ENCODE peak calls at places on chromosomes 7 and 10, in nine cellular contexts. T, Z, U, N, H, R, A, W and K are unnamed samples.

GRCh38 chr7:100539436-100540006 is 518 bp downstream of the AGFG2 start:
- DNase-seq in A (peak), U (no peak), T (no peak), R (no peak), Z (no peak), W (peak), H (no peak), N (no peak), K (no peak)

GRCh38 chr10:71223365-71224058 is 11.1 kb downstream of the UNC5B start:
- DNase-seq in Z (no peak), T (no peak), W (no peak), R (no peak), U (no peak), N (no peak), A (peak), H (no peak), K (no peak)

GRCh38 chr7:123797673-123798526 is 47.1 kb upstream of the HYAL4 start:
- DNase-seq in Z (no peak), N (no peak), U (peak), A (no peak), W (no peak), H (peak), R (peak), T (peak), K (peak)

GRCh38 chr7:31051598-31052503 is at the start of gene ADCYAP1R1:
- DNase-seq in Z (no peak), T (no peak), H (no peak), N (no peak), U (no peak), A (no peak), W (no peak), R (no peak), K (no peak)

GRCh38 chr10:8628351-8628750 is 573.9 kb downstream of the GATA3 start:
- DNase-seq in U (peak), T (no peak), A (peak), N (no peak), Z (no peak), H (peak), R (no peak), W (no peak), K (no peak)

GRCh38 chr7:138257459-138258193 is 181.4 kb downstream of the AKR1D1 start:
- DNase-seq in T (peak), Z (peak), H (no peak), U (no peak), A (no peak), N (no peak), R (no peak), W (no peak), K (no peak)

GRCh38 chr10:60461688-60462087 is 72.0 kb upstream of the ANK3 start:
- DNase-seq in T (no peak), H (no peak), Z (no peak), R (no peak), U (no peak), A (no peak), N (no peak), W (no peak), K (no peak)

GRCh38 chr7:57414415-57414814 is 35.6 kb upstream of the ZNF716 start:
- DNase-seq in T (no peak), A (no peak), H (no peak), W (no peak), Z (no peak), N (no peak), U (no peak), R (no peak), K (no peak)

GRCh38 chr7:99558306-99559275 is at the start of gene ZNF655:
- DNase-seq in Z (peak), U (peak), N (peak), W (peak), H (peak), T (peak), A (peak), R (peak), K (peak)

GRCh38 chr7:125663961-125664360 is 734.3 kb upstream of the POT1 start:
- DNase-seq in A (no peak), Z (no peak), H (no peak), T (no peak), U (no peak), W (no peak), N (no peak), R (no peak), K (no peak)

DNA sequence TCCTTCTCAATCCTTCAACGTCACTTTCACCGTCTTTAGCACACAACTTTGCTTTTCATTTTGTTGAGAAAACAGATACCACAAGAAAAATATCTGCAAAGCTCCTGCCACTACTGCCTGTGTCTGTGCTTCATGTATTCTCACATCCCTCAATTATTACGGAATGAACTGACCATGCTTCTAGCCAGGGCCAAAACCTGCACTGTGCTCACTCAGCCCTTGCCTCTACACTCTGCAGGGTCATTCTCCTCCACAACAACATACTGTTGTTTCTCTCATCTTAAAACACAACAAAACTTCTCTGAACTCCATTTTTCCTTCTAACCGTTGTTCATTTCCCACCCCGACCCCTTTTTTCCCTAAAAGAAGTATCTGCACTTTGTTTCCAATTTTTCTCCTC is 29.5 kb downstream of the BMPR1A start:
- DNase-seq in W (no peak), U (no peak), N (no peak), A (no peak), T (no peak), Z (no peak), H (no peak), R (no peak), K (no peak)
- H3K27ac ChIP-seq in W (no peak), U (no peak), N (no peak), A (peak), T (no peak), Z (no peak), H (no peak), R (no peak), K (no peak)

GRCh38 chr10:97065686-97066679 is 119.8 kb downstream of the SLIT1 start:
- DNase-seq in Z (no peak), W (no peak), T (no peak), N (no peak), A (no peak), R (no peak), H (no peak), U (no peak), K (no peak)

GRCh38 chr10:97066877-97067555 is 118.7 kb downstream of the SLIT1 start:
- DNase-seq in W (no peak), U (no peak), H (no peak), T (no peak), A (no peak), R (no peak), N (no peak), Z (no peak), K (no peak)

GRCh38 chr10:97069026-97069425 is 116.7 kb downstream of the SLIT1 start:
- DNase-seq in N (no peak), W (no peak), H (no peak), Z (no peak), T (no peak), U (no peak), R (no peak), A (no peak), K (no peak)

GRCh38 chr10:97069576-97070362 is 116.0 kb downstream of the SLIT1 start:
- DNase-seq in A (no peak), Z (no peak), W (no peak), H (peak), U (peak), R (no peak), N (no peak), T (no peak), K (no peak)

GRCh38 chr10:97067716-97068391 is 117.9 kb downstream of the SLIT1 start:
- DNase-seq in T (no peak), Z (no peak), N (no peak), U (peak), A (no peak), H (no peak), R (no peak), W (no peak), K (no peak)
- TF ChIP-seq CTCF in T (no peak), Z (no peak), N (no peak), U (no peak), A (no peak), H (no peak), R (no peak), W (peak), K (no peak)

GRCh38 chr10:119268428-119268827 is 61.1 kb downstream of the GRK5 start:
- DNase-seq in R (no peak), T (no peak), A (no peak), H (no peak), Z (no peak), N (no peak), W (no peak), U (no peak), K (no peak)

GRCh38 chr10:119269737-119270136 is 62.4 kb downstream of the GRK5 start:
- DNase-seq in A (no peak), U (no peak), R (no peak), W (no peak), N (no peak), Z (no peak), T (no peak), H (no peak), K (no peak)

GRCh38 chr10:119267384-119267783 is 60.0 kb downstream of the GRK5 start:
- DNase-seq in R (no peak), N (no peak), W (no peak), H (no peak), T (no peak), U (no peak), Z (no peak), A (peak), K (no peak)

GRCh38 chr10:119270893-119271361 is 63.6 kb downstream of the GRK5 start:
- DNase-seq in A (peak), R (peak), H (no peak), N (peak), U (peak), Z (peak), W (no peak), T (peak), K (no peak)

DNA sequence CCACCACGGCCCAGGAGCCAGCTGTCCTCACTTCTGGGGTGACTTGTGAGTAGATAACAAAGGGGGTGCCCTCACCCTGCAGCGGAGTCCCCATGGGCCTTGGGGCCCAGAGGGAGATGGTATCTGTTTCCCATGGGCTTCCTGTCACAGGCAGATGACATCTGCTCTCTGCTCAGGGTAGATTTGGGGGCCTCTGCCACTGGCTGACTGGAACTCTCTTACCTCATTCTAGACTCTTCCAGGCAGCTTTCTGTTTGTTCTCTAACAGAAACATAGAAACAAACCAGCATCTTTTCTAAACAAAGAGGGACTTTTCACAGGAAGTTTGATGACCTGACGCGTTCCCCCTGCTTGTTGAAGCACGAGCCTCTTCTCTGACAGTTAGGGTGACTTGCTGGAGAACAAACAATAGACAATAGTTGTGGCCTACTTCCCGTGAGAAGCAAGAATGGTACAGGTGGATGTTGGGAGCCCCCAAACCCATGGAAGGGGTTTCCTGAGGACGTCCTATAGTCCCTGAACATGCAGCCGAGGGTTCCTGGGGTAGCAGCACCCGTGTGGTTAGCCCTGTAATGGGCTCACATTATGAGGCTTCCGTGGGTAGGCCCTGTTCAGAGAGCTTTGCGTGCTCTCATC is 61.6 kb downstream of the GRK5 start:
- DNase-seq in N (no peak), U (no peak), R (peak), A (no peak), H (no peak), Z (no peak), W (peak), T (no peak), K (no peak)
- H3K4me3 ChIP-seq in N (no peak), U (no peak), R (no peak), A (no peak), H (no peak), Z (no peak), W (no peak), T (no peak), K (no peak)

DNA sequence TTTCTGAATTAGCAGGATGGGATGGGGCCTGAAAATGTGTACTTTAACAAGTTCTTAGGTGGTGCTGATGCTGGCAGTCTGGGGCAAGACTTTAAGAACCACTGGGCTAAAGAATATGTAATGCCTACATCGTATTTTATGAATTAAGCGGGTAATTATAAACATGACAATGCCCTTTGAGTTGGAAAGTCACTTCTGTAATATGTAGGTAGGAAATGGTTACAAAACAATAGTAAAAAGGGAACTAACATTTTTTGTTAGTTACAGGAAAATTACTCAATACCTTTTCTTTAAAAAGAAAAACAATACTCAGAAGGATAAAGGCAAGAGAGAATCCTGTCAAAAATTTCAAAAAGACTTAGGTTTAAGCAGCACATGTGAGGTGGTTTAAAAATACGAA is 48.3 kb upstream of the STEAP4 start:
- DNase-seq in A (no peak), W (no peak), N (no peak), U (no peak), H (no peak), Z (no peak), T (no peak), R (no peak), K (no peak)
- H3K27ac ChIP-seq in A (no peak), W (no peak), N (no peak), U (no peak), H (no peak), Z (no peak), T (no peak), R (no peak), K (no peak)

GRCh38 chr10:70053212-70053895 is 708 bp downstream of the MACROH2A2 start:
- DNase-seq in W (no peak), A (no peak), R (no peak), Z (no peak), T (no peak), H (peak), N (no peak), U (peak), K (no peak)

GRCh38 chr10:70052462-70053211 is at the start of gene MACROH2A2:
- DNase-seq in T (peak), Z (peak), N (no peak), H (peak), A (peak), W (no peak), R (peak), U (peak), K (no peak)

GRCh38 chr10:70055550-70055949 is 2.9 kb downstream of the MACROH2A2 start:
- DNase-seq in A (no peak), R (peak), T (peak), Z (no peak), N (no peak), U (no peak), H (peak), W (no peak), K (no peak)

GRCh38 chr10:70054902-70055301 is 2.3 kb downstream of the MACROH2A2 start:
- DNase-seq in N (no peak), Z (no peak), U (no peak), R (no peak), W (no peak), H (no peak), A (no peak), T (no peak), K (no peak)

DNA sequence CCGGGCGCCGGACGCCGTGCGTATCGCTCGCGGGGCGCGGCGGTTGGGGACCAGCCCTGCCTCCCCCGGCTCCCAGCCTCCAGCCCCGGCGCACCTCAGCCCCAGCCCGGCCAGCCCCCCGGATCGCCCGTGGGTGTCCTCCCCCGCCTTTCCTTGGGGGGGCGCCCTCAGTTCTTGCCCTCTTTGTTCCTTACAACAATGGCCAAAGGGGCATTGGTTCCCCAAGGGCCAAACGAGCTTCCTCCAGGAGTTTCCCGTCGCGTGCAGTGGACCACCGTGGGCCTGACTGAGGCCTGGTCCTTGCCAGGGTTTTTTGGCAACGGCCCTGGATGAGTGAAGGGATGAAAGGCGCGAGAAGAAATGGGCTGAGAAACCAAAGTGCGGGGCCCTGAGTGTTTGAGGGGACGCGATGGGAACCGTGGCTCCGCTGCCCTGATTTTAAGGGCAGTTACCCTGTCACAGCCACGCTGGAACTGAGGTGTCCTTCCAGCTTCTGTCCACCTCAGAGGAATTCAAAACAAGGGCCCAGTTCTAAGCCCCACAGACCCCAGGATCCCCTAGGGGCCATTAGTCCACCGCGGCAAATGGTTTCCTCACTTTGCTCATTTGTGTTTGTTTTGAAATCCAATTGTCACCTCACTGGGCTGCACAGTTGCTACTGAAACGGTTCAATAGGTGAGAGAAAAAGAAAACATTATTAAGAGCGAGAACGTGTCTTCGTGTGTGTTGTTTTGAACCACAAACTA is 1.4 kb downstream of the MACROH2A2 start:
- DNase-seq in W (no peak), R (no peak), N (no peak), Z (no peak), A (no peak), U (peak), H (peak), T (no peak), K (no peak)
- TF ChIP-seq CTCF in W (no peak), R (peak), N (no peak), Z (no peak), A (no peak), U (peak), H (peak), T (no peak), K (peak)

GRCh38 chr7:80916770-80917681 is 1.8 kb downstream of the SEMA3C start:
- DNase-seq in H (peak), W (no peak), A (no peak), T (peak), U (peak), R (peak), N (no peak), Z (no peak), K (no peak)
- H3K4me3 ChIP-seq in H (peak), W (no peak), A (peak), T (peak), U (peak), R (peak), N (peak), Z (no peak), K (peak)

GRCh38 chr10:117540640-117541404 is 1.7 kb upstream of the EMX2 start:
- DNase-seq in W (no peak), U (no peak), A (no peak), Z (no peak), H (no peak), N (no peak), R (no peak), T (no peak), K (no peak)

GRCh38 chr10:117539903-117540639 is 2.5 kb upstream of the EMX2 start:
- DNase-seq in A (no peak), R (no peak), W (no peak), N (no peak), H (no peak), Z (no peak), T (no peak), U (no peak), K (no peak)

GRCh38 chr10:117542706-117543244 is at the start of gene EMX2:
- DNase-seq in U (no peak), Z (no peak), A (no peak), T (no peak), R (no peak), N (no peak), H (no peak), W (no peak), K (no peak)

GRCh38 chr10:117541909-117542705 is 439 bp upstream of the EMX2 start:
- DNase-seq in T (peak), U (peak), N (no peak), A (no peak), R (peak), Z (no peak), W (no peak), H (no peak), K (no peak)

DNA sequence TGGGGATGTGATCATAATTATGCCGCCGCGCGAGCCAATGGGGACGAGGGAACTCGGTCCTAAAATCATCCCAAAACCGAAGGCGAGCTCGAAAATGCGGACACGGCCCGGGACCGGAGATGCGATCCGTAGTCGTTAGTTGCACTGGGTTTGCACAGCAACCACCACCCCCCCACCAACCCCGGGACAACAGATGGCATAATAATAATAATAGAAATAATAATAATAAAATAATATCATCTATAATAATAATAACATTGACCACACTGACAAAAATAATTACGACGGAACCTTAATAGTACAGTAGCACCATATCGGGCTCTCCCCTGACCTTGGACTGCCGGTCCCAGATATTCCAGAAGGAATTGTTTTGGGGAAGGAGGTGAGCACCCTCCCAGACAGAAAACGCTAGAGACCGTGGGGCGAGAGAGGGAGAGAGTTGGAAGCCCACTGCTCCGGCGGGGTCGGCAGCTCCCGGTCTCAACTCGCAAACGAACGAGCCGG is 1.1 kb upstream of the EMX2 start:
- DNase-seq in T (no peak), H (no peak), A (no peak), U (no peak), N (no peak), W (no peak), R (no peak), Z (no peak), K (no peak)
- H3K27ac ChIP-seq in T (no peak), H (no peak), A (peak), U (no peak), N (peak), W (no peak), R (no peak), Z (no peak), K (no peak)

DNA sequence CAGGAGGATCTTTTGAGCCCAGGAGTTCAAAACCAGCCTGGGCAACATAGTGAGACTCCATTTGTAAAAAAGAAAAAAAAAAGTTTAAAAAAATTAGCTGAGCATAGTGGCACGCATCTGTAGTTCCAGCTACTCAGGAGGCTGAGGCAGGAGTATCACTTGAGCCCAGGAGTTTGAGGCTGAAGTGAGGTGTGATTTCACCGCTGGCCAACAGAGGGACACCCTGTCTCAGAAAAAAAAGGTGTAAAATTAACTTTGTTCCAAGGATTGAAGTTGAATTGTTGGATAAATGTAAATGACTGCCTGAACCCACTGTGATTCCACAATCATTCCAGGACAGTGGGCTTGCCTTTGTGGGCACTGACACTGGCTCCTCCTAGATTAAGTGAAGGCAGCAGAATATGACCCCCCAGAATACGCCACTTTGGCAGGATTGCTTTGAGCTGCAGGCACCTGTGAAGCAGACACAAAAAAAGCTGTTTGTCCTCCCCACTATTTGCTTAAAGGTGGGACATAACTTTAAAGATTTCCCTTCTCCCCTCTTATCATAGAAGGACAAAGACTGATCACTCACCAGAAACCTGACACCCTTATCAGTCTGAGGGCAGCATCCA is 57.2 kb upstream of the FOXI2 start:
- DNase-seq in R (no peak), U (no peak), Z (no peak), N (no peak), A (no peak), H (no peak), W (peak), T (no peak), K (no peak)
- TF ChIP-seq CTCF in R (no peak), U (peak), Z (no peak), N (no peak), A (no peak), H (peak), W (peak), T (no peak), K (no peak)

GRCh38 chr7:6161463-6162330 is 110.7 kb downstream of the CYTH3 start:
- DNase-seq in T (no peak), H (no peak), U (no peak), A (no peak), R (no peak), N (no peak), W (no peak), Z (no peak), K (no peak)
- H3K4me3 ChIP-seq in T (no peak), H (no peak), U (no peak), A (no peak), R (no peak), N (no peak), W (no peak), Z (no peak), K (no peak)